ENCODE peak calls at places on chromosomes 5 and 9, in four cellular contexts. T is CD8-positive, alpha-beta memory T cell; X is HCT116; H is fibroblast of lung. L is an unnamed sample. For H3K4me1, the result is how much of the 10 kb centered on the place peaks cover.

GRCh38 chr9:107281164-107281563 is 1.9 kb upstream of the RAD23B start:
- DNase-seq in T (no peak), X (no peak), H (no peak), L (no peak)

GRCh38 chr9:121652037-121652837 is 803 bp downstream of the DAB2IP start:
- DNase-seq in T (no peak), X (no peak), H (peak), L (no peak)

GRCh38 chr9:27398982-27399653 is 102.2 kb upstream of the EQTN start:
- DNase-seq in T (no peak), X (no peak), H (no peak), L (no peak)

GRCh38 chr5:85604378-85604777 is 1013.4 kb upstream of the COX7C start:
- DNase-seq in T (no peak), X (no peak), H (no peak), L (no peak)

GRCh38 chr5:80172067-80172690 is 83.7 kb downstream of the SERINC5 start:
- DNase-seq in T (no peak), X (no peak), H (peak), L (no peak)

GRCh38 chr5:149667084-149667826 is 62.9 kb upstream of the PPARGC1B start:
- DNase-seq in T (no peak), X (peak), H (no peak), L (no peak)

GRCh38 chr5:144254552-144254951 is 83.9 kb downstream of the KCTD16 start:
- DNase-seq in T (no peak), X (no peak), H (no peak), L (no peak)

GRCh38 chr5:127513571-127513970 is 3.9 kb upstream of the PRRC1 start:
- DNase-seq in T (no peak), X (no peak), H (no peak), L (no peak)

GRCh38 chr9:37412431-37413151 is 9.9 kb upstream of the GRHPR start:
- DNase-seq in T (no peak), X (no peak), H (peak), L (no peak)

GRCh38 chr5:133032852-133033742 is 6.7 kb upstream of the ZCCHC10 start:
- DNase-seq in T (no peak), X (no peak), H (peak), L (no peak)

GRCh38 chr5:13814293-13814692 is 130.2 kb downstream of the DNAH5 start:
- DNase-seq in T (no peak), X (no peak), H (peak), L (no peak)

GRCh38 chr9:129436751-129437625 is 183.9 kb downstream of the C9orf50 start:
- DNase-seq in T (peak), X (no peak), H (peak), L (peak)

GRCh38 chr9:82117528-82117927 is 129.0 kb downstream of the SPATA31D1 start:
- DNase-seq in T (no peak), X (no peak), H (no peak), L (no peak)

GRCh38 chr5:143837306-143837848 is 25.4 kb downstream of the HMHB1 start:
- DNase-seq in T (no peak), X (no peak), H (peak), L (no peak)

GRCh38 chr9:86944974-86945867 is 2.1 kb downstream of the GAS1 start:
- DNase-seq in T (no peak), X (no peak), H (no peak), L (no peak)
- H3K27ac ChIP-seq in T (no peak), X (no peak), H (peak), L (no peak)

GRCh38 chr5:139272471-139273321 is 20.8 kb upstream of the MATR3 start:
- DNase-seq in T (peak), X (no peak), H (peak), L (peak)
- H3K4me1 ChIP-seq in T (under half), X (under half), H (under half), L (under half)

GRCh38 chr9:89603629-89604462 is 966 bp upstream of the GADD45G start:
- DNase-seq in T (peak), X (no peak), H (peak), L (peak)
- H3K27ac ChIP-seq in T (no peak), X (no peak), H (no peak), L (no peak)

GRCh38 chr5:148378670-148379069 is 5.1 kb upstream of the FBXO38 start:
- DNase-seq in T (no peak), X (no peak), H (no peak), L (no peak)

GRCh38 chr5:148381906-148382305 is 1.9 kb upstream of the FBXO38 start:
- DNase-seq in T (no peak), X (no peak), H (peak), L (no peak)

GRCh38 chr5:148382961-148383360 is 797 bp upstream of the FBXO38 start:
- DNase-seq in T (peak), X (no peak), H (no peak), L (no peak)

GRCh38 chr5:148376198-148376597 is 7.6 kb upstream of the FBXO38 start:
- DNase-seq in T (no peak), X (no peak), H (no peak), L (no peak)

GRCh38 chr5:148379340-148379739 is 4.4 kb upstream of the FBXO38 start:
- DNase-seq in T (no peak), X (no peak), H (no peak), L (no peak)
- H3K4me1 ChIP-seq in T (under half), X (under half), H (under half), L (under half)

GRCh38 chr5:101036778-101037177 is 133.7 kb upstream of the ST8SIA4 start:
- DNase-seq in T (no peak), X (no peak), H (no peak), L (no peak)

GRCh38 chr5:101035425-101035824 is 132.3 kb upstream of the ST8SIA4 start:
- DNase-seq in T (no peak), X (no peak), H (no peak), L (no peak)
- H3K27ac ChIP-seq in T (no peak), X (no peak), H (no peak), L (no peak)

DNA sequence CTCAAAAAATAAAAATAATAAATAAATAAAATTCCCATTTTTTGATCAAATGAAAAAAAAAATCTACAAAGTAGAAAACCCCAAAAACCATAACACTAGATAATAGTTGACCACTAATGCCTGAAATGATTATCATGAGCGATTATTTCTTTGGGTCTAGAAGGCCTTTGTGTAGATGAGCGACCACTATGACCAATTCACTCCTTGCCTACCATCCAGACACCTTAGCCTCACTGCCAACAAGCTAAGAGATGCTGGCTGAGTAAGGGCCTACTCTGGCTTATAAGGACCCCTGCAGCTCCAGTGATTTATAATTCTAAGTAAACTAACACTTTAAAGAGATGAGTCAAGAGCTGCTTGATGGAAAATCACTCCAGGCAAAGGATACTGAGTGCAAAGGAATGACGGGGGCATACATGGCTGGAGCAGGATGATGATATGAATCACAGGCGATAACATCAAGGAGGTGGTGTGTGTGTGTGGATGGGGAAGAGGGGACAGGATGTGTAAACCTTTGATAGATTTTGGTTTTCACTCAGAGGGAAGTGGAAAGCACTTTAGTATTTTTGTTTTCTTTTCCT is 4.8 kb upstream of the F2RL1 start:
- DNase-seq in T (no peak), X (peak), H (peak), L (no peak)
- H3K4me1 ChIP-seq in T (under half), X (under half), H (under half), L (under half)

GRCh38 chr5:60842859-60843692 is 993 bp downstream of the ELOVL7 start:
- DNase-seq in T (no peak), X (no peak), H (no peak), L (peak)
- H3K27ac ChIP-seq in T (no peak), X (peak), H (no peak), L (no peak)

L was measured in CD4-positive, CD25-positive, alpha-beta regulatory T cell.